ENCODE peak calls at places on chromosomes 13 and 19, in six cellular contexts. One of them, this sample, is unnamed.

GRCh38 chr19:7973883-7974282 is 30.4 kb upstream of the TIMM44 start:
- DNase-seq in K562: no peak
- DNase-seq in SK-N-SH: no peak
- DNase-seq in H1: no peak
- DNase-seq in HCT116: no peak
- DNase-seq in HepG2: no peak
- DNase-seq in this sample: no peak

GRCh38 chr19:16571283-16571682 is 932 bp downstream of the SLC35E1 start:
- DNase-seq in SK-N-SH: no peak
- DNase-seq in HCT116: no peak
- DNase-seq in H1: no peak
- DNase-seq in K562: no peak
- DNase-seq in HepG2: peak
- DNase-seq in this sample: no peak

GRCh38 chr13:74066937-74067336 is 67.3 kb downstream of the KLF12 start:
- DNase-seq in SK-N-SH: no peak
- DNase-seq in HepG2: no peak
- DNase-seq in H1: no peak
- DNase-seq in HCT116: no peak
- DNase-seq in K562: no peak
- DNase-seq in this sample: no peak

GRCh38 chr19:8085606-8086464 is 33.3 kb downstream of the CCL25 start:
- DNase-seq in SK-N-SH: no peak
- DNase-seq in K562: peak
- DNase-seq in HCT116: no peak
- DNase-seq in H1: no peak
- DNase-seq in HepG2: peak
- DNase-seq in this sample: no peak

GRCh38 chr19:17865364-17866311 is 5.9 kb downstream of the RPL18A start:
- DNase-seq in H1: no peak
- DNase-seq in SK-N-SH: peak
- DNase-seq in HepG2: no peak
- DNase-seq in K562: peak
- DNase-seq in HCT116: peak
- DNase-seq in this sample: peak

GRCh38 chr19:16121967-16122366 is 10.3 kb downstream of the RAB8A start:
- DNase-seq in HCT116: no peak
- DNase-seq in SK-N-SH: no peak
- DNase-seq in K562: no peak
- DNase-seq in HepG2: no peak
- DNase-seq in H1: no peak
- DNase-seq in this sample: no peak

GRCh38 chr19:49557641-49558325 is 22.6 kb downstream of the NOSIP start:
- DNase-seq in SK-N-SH: no peak
- DNase-seq in H1: no peak
- DNase-seq in HCT116: no peak
- DNase-seq in HepG2: no peak
- DNase-seq in K562: no peak
- DNase-seq in this sample: no peak

GRCh38 chr19:45824531-45825262 is 9.6 kb upstream of the RSPH6A start:
- DNase-seq in H1: no peak
- DNase-seq in HCT116: no peak
- DNase-seq in HepG2: no peak
- DNase-seq in SK-N-SH: no peak
- DNase-seq in K562: no peak
- DNase-seq in this sample: no peak

GRCh38 chr19:14798760-14799159 is 20.4 kb upstream of the ADGRE2 start:
- DNase-seq in H1: no peak
- DNase-seq in K562: no peak
- DNase-seq in HCT116: no peak
- DNase-seq in HepG2: no peak
- DNase-seq in SK-N-SH: no peak
- DNase-seq in this sample: no peak

GRCh38 chr13:95250961-95251360 is 50.3 kb downstream of the ABCC4 start:
- DNase-seq in HCT116: no peak
- DNase-seq in K562: no peak
- DNase-seq in H1: no peak
- DNase-seq in HepG2: no peak
- DNase-seq in SK-N-SH: no peak
- DNase-seq in this sample: no peak

GRCh38 chr19:57559008-57559403 is 657 bp downstream of the ZNF550 start:
- DNase-seq in SK-N-SH: peak
- DNase-seq in HCT116: no peak
- DNase-seq in HepG2: peak
- DNase-seq in K562: peak
- DNase-seq in H1: no peak
- DNase-seq in this sample: peak

GRCh38 chr13:31119966-31120733 is 41.6 kb downstream of the HSPH1 start:
- DNase-seq in HCT116: no peak
- DNase-seq in H1: no peak
- DNase-seq in HepG2: no peak
- DNase-seq in SK-N-SH: no peak
- DNase-seq in K562: no peak
- DNase-seq in this sample: no peak

GRCh38 chr13:24251525-24251924 is 57.9 kb upstream of the C1QTNF9 start:
- DNase-seq in SK-N-SH: no peak
- DNase-seq in H1: no peak
- DNase-seq in K562: no peak
- DNase-seq in HCT116: no peak
- DNase-seq in HepG2: no peak
- DNase-seq in this sample: no peak

GRCh38 chr13:76954568-76954967 is 6.3 kb downstream of the ACOD1 start:
- DNase-seq in SK-N-SH: no peak
- DNase-seq in H1: no peak
- DNase-seq in HepG2: no peak
- DNase-seq in HCT116: no peak
- DNase-seq in K562: no peak
- DNase-seq in this sample: peak

GRCh38 chr13:51315658-51316057 is 23.8 kb upstream of the SERPINE3 start:
- DNase-seq in H1: no peak
- DNase-seq in K562: no peak
- DNase-seq in SK-N-SH: no peak
- DNase-seq in HCT116: no peak
- DNase-seq in HepG2: no peak
- DNase-seq in this sample: no peak

GRCh38 chr13:25879466-25879865 is 172.3 kb downstream of the SHISA2 start:
- DNase-seq in SK-N-SH: no peak
- DNase-seq in H1: no peak
- DNase-seq in K562: no peak
- DNase-seq in HepG2: no peak
- DNase-seq in HCT116: no peak
- DNase-seq in this sample: no peak

GRCh38 chr19:6292006-6292405 is 12.2 kb upstream of the MLLT1 start:
- DNase-seq in HepG2: no peak
- DNase-seq in SK-N-SH: no peak
- DNase-seq in HCT116: peak
- DNase-seq in K562: no peak
- DNase-seq in H1: no peak
- DNase-seq in this sample: no peak

GRCh38 chr19:46840157-46840942 is 10.3 kb downstream of the AP2S1 start:
- DNase-seq in HCT116: no peak
- DNase-seq in K562: peak
- DNase-seq in SK-N-SH: peak
- DNase-seq in H1: no peak
- DNase-seq in HepG2: peak
- DNase-seq in this sample: no peak

GRCh38 chr13:37741536-37741935 is 128.0 kb downstream of the TRPC4 start:
- DNase-seq in SK-N-SH: no peak
- DNase-seq in HCT116: no peak
- DNase-seq in HepG2: no peak
- DNase-seq in H1: no peak
- DNase-seq in K562: no peak
- DNase-seq in this sample: no peak

GRCh38 chr13:35548790-35549189 is 72.3 kb upstream of the MAB21L1 start:
- DNase-seq in HepG2: no peak
- DNase-seq in H1: no peak
- DNase-seq in HCT116: no peak
- DNase-seq in SK-N-SH: no peak
- DNase-seq in K562: no peak
- DNase-seq in this sample: no peak

GRCh38 chr19:10505583-10506229 is 2.5 kb upstream of the KEAP1 start:
- DNase-seq in H1: no peak
- DNase-seq in HepG2: peak
- DNase-seq in K562: peak
- DNase-seq in HCT116: peak
- DNase-seq in SK-N-SH: peak
- DNase-seq in this sample: peak

GRCh38 chr19:30671622-30672051 is 299.5 kb downstream of the ZNF536 start:
- DNase-seq in H1: no peak
- DNase-seq in SK-N-SH: no peak
- DNase-seq in K562: no peak
- DNase-seq in HCT116: no peak
- DNase-seq in HepG2: no peak
- DNase-seq in this sample: no peak

GRCh38 chr19:40366697-40367561 is 18.4 kb downstream of the PLD3 start:
- DNase-seq in K562: peak
- DNase-seq in SK-N-SH: peak
- DNase-seq in H1: peak
- DNase-seq in HepG2: no peak
- DNase-seq in HCT116: no peak
- DNase-seq in this sample: no peak

GRCh38 chr19:10417598-10418280 is 2.6 kb upstream of the PDE4A start:
- DNase-seq in H1: no peak
- DNase-seq in HCT116: no peak
- DNase-seq in SK-N-SH: peak
- DNase-seq in HepG2: no peak
- DNase-seq in K562: peak
- DNase-seq in this sample: no peak

GRCh38 chr13:53138369-53139036 is 109.9 kb downstream of the OLFM4 start:
- DNase-seq in HepG2: no peak
- DNase-seq in HCT116: no peak
- DNase-seq in K562: no peak
- DNase-seq in SK-N-SH: no peak
- DNase-seq in H1: no peak
- DNase-seq in this sample: no peak

GRCh38 chr13:109196896-109197295 is 567.5 kb downstream of the MYO16 start:
- DNase-seq in K562: peak
- DNase-seq in SK-N-SH: no peak
- DNase-seq in HCT116: peak
- DNase-seq in HepG2: peak
- DNase-seq in H1: no peak
- DNase-seq in this sample: no peak

GRCh38 chr13:44160549-44161278 is 212.9 kb upstream of the SERP2 start:
- DNase-seq in K562: no peak
- DNase-seq in SK-N-SH: no peak
- DNase-seq in HCT116: no peak
- DNase-seq in HepG2: no peak
- DNase-seq in H1: no peak
- DNase-seq in this sample: no peak

GRCh38 chr19:44876930-44877530 is 14.0 kb upstream of the TOMM40 start:
- DNase-seq in SK-N-SH: no peak
- DNase-seq in HepG2: no peak
- DNase-seq in K562: no peak
- DNase-seq in H1: no peak
- DNase-seq in HCT116: no peak
- DNase-seq in this sample: no peak

GRCh38 chr13:102825921-102826706 is 19.7 kb upstream of the ERCC5 start:
- DNase-seq in SK-N-SH: no peak
- DNase-seq in K562: no peak
- DNase-seq in HepG2: no peak
- DNase-seq in H1: no peak
- DNase-seq in HCT116: no peak
- DNase-seq in this sample: no peak

GRCh38 chr13:112643759-112644459 is 45.9 kb upstream of the ATP11A start:
- DNase-seq in K562: no peak
- DNase-seq in H1: no peak
- DNase-seq in SK-N-SH: no peak
- DNase-seq in HepG2: peak
- DNase-seq in HCT116: no peak
- DNase-seq in this sample: no peak

GRCh38 chr13:112648101-112648500 is 41.7 kb upstream of the ATP11A start:
- DNase-seq in SK-N-SH: no peak
- DNase-seq in HepG2: no peak
- DNase-seq in HCT116: no peak
- DNase-seq in K562: no peak
- DNase-seq in H1: no peak
- DNase-seq in this sample: no peak

GRCh38 chr13:112645327-112645914 is 44.4 kb upstream of the ATP11A start:
- DNase-seq in HepG2: no peak
- DNase-seq in K562: no peak
- DNase-seq in HCT116: no peak
- DNase-seq in H1: no peak
- DNase-seq in SK-N-SH: no peak
- DNase-seq in this sample: no peak

GRCh38 chr13:112648966-112649690 is 40.7 kb upstream of the ATP11A start:
- DNase-seq in H1: no peak
- DNase-seq in K562: peak
- DNase-seq in SK-N-SH: no peak
- DNase-seq in HCT116: no peak
- DNase-seq in HepG2: no peak
- DNase-seq in this sample: no peak

DNA sequence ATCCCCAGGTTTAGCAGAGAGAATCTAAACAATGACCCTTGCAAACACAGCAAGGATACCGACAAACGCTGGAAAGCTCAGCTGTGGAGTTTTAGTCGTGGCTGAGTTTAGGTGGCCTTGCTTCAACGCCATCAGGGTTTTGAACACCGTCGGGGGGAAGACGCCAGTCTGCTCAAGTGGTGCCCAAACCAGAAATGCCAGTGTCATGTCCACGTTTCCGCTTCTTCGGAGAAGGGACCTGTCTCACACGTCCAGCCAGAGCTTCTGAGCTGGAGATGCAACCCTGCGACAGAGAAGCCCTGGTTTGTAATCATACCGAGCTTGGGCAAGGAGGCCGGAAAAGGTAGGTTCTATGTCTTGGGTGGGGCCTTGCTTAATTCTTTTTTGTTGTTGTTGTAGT is 42.6 kb upstream of the ATP11A start:
- DNase-seq in HepG2: no peak
- DNase-seq in SK-N-SH: no peak
- DNase-seq in K562: no peak
- DNase-seq in HCT116: no peak
- DNase-seq in H1: no peak
- DNase-seq in this sample: no peak
- TF ChIP-seq JUND in HepG2: no peak
- TF ChIP-seq JUND in SK-N-SH: no peak
- TF ChIP-seq JUND in K562: no peak
- TF ChIP-seq JUND in HCT116: no peak
- TF ChIP-seq JUND in H1: no peak
- TF ChIP-seq JUND in this sample: no peak

GRCh38 chr13:99522288-99522687 is 21.0 kb downstream of the TM9SF2 start:
- DNase-seq in H1: no peak
- DNase-seq in HepG2: no peak
- DNase-seq in SK-N-SH: no peak
- DNase-seq in HCT116: no peak
- DNase-seq in K562: no peak
- DNase-seq in this sample: no peak
- TF ChIP-seq JUND in H1: no peak
- TF ChIP-seq JUND in HepG2: no peak
- TF ChIP-seq JUND in SK-N-SH: no peak
- TF ChIP-seq JUND in HCT116: no peak
- TF ChIP-seq JUND in K562: no peak
- TF ChIP-seq JUND in this sample: no peak

GRCh38 chr13:106343831-106344230 is 191.6 kb downstream of the EFNB2 start:
- DNase-seq in HepG2: no peak
- DNase-seq in SK-N-SH: no peak
- DNase-seq in H1: no peak
- DNase-seq in HCT116: no peak
- DNase-seq in K562: no peak
- DNase-seq in this sample: no peak
- TF ChIP-seq JUND in HepG2: no peak
- TF ChIP-seq JUND in SK-N-SH: no peak
- TF ChIP-seq JUND in H1: no peak
- TF ChIP-seq JUND in HCT116: no peak
- TF ChIP-seq JUND in K562: no peak
- TF ChIP-seq JUND in this sample: no peak

GRCh38 chr19:535017-535835 is 3.7 kb downstream of the CDC34 start:
- DNase-seq in SK-N-SH: no peak
- DNase-seq in H1: no peak
- DNase-seq in HCT116: no peak
- DNase-seq in HepG2: no peak
- DNase-seq in K562: peak
- DNase-seq in this sample: peak
- TF ChIP-seq JUND in SK-N-SH: no peak
- TF ChIP-seq JUND in H1: no peak
- TF ChIP-seq JUND in HCT116: no peak
- TF ChIP-seq JUND in HepG2: no peak
- TF ChIP-seq JUND in K562: no peak
- TF ChIP-seq JUND in this sample: no peak